ENCODE peak calls at places on chromosomes 16 and 17, in six cellular contexts. P, Z, M, W, G and X are unnamed samples.

GRCh38 chr17:3984719-3985444 is 20.6 kb upstream of the ATP2A3 start:
- DNase-seq in P (no peak), Z (no peak), M (no peak), W (no peak), G (no peak), X (no peak)

GRCh38 chr16:11621539-11621919 is 34.8 kb upstream of the LITAF start:
- DNase-seq in P (no peak), Z (no peak), M (no peak), W (no peak), G (no peak), X (no peak)

GRCh38 chr17:72166040-72166439 is 45.2 kb downstream of the SOX9 start:
- DNase-seq in P (no peak), Z (no peak), M (no peak), W (no peak), G (no peak), X (no peak)

GRCh38 chr17:65433592-65433991 is 127.9 kb downstream of the AXIN2 start:
- DNase-seq in P (no peak), Z (no peak), M (no peak), W (peak; percentile 32), G (no peak), X (no peak)

GRCh38 chr16:85199880-85200279 is 87.6 kb upstream of the CIBAR2 start:
- DNase-seq in P (no peak), Z (no peak), M (no peak), W (no peak), G (no peak), X (no peak)

GRCh38 chr17:56064506-56064905 is 88.8 kb upstream of the ANKFN1 start:
- DNase-seq in P (no peak), Z (no peak), M (no peak), W (no peak), G (no peak), X (no peak)

GRCh38 chr16:25176136-25176535 is 40.6 kb upstream of the AQP8 start:
- DNase-seq in P (no peak), Z (no peak), M (no peak), W (no peak), G (peak; percentile 13), X (no peak)

GRCh38 chr17:73156166-73156840 is 8.5 kb upstream of the SSTR2 start:
- DNase-seq in P (peak; percentile 20), Z (peak; percentile 64), M (peak; percentile 22), W (peak; percentile 70), G (peak; percentile 82), X (peak; percentile 58)

GRCh38 chr17:80195671-80196529 is 24.2 kb downstream of the SGSH start:
- DNase-seq in P (peak; percentile 48), Z (peak; percentile 60), M (peak; percentile 50), W (peak; percentile 64), G (peak; percentile 26), X (no peak)

GRCh38 chr17:73343168-73343634 is 31.4 kb upstream of the CDC42EP4 start:
- DNase-seq in P (no peak), Z (no peak), M (no peak), W (no peak), G (no peak), X (peak; percentile 46)

GRCh38 chr17:82825540-82826124 is 14.2 kb downstream of the ZNF750 start:
- DNase-seq in P (no peak), Z (no peak), M (no peak), W (no peak), G (no peak), X (no peak)

GRCh38 chr17:49227436-49228261 is 2.9 kb downstream of the PHOSPHO1 start:
- DNase-seq in P (peak; percentile 52), Z (peak; percentile 81), M (peak; percentile 63), W (peak; percentile 82), G (peak; percentile 90), X (peak; percentile 33)

GRCh38 chr17:29091591-29092291 is 48.8 kb downstream of the PIPOX start:
- DNase-seq in P (no peak), Z (no peak), M (no peak), W (no peak), G (no peak), X (no peak)

GRCh38 chr17:73139296-73139695 is 25.5 kb upstream of the SSTR2 start:
- DNase-seq in P (no peak), Z (no peak), M (no peak), W (no peak), G (no peak), X (no peak)

GRCh38 chr16:57279780-57280638 is 4.5 kb downstream of the PLLP start:
- DNase-seq in P (no peak), Z (no peak), M (no peak), W (no peak), G (no peak), X (no peak)

GRCh38 chr16:68446941-68447675 is 1.2 kb downstream of the SMPD3 start:
- DNase-seq in P (no peak), Z (no peak), M (no peak), W (no peak), G (no peak), X (no peak)

GRCh38 chr16:29925173-29925804 is 737 bp downstream of the KCTD13 start:
- DNase-seq in P (no peak), Z (no peak), M (no peak), W (no peak), G (no peak), X (no peak)

GRCh38 chr16:14559809-14560227 is 70.2 kb downstream of the PARN start:
- DNase-seq in P (no peak), Z (no peak), M (no peak), W (no peak), G (no peak), X (no peak)

GRCh38 chr16:58458634-58459343 is 41.2 kb upstream of the NDRG4 start:
- DNase-seq in P (no peak), Z (no peak), M (no peak), W (no peak), G (no peak), X (no peak)

GRCh38 chr16:67151431-67152097 is 766 bp upstream of the B3GNT9 start:
- DNase-seq in P (no peak), Z (no peak), M (no peak), W (peak; percentile 7), G (no peak), X (no peak)

GRCh38 chr17:38333635-38334295 is 10.0 kb downstream of the GPR179 start:
- DNase-seq in P (peak; percentile 3), Z (peak; percentile 64), M (peak; percentile 4), W (peak; percentile 67), G (peak; percentile 89), X (no peak)

GRCh38 chr16:56964243-56965148 is 2.7 kb downstream of the CETP start:
- DNase-seq in P (peak; percentile 96), Z (peak; percentile 96), M (peak; percentile 87), W (peak; percentile 99), G (peak; percentile 67), X (peak; percentile 31)

GRCh38 chr17:43125133-43125966 is at the start of gene BRCA1:
- DNase-seq in P (peak; percentile 84), Z (peak; percentile 96), M (peak; percentile 97), W (peak; percentile 94), G (peak; percentile 98), X (peak; percentile 99)

GRCh38 chr16:77531741-77532140 is 96.9 kb upstream of the ADAMTS18 start:
- DNase-seq in P (no peak), Z (no peak), M (no peak), W (no peak), G (no peak), X (peak; percentile 52)

GRCh38 chr17:80261895-80262279 is 1.2 kb downstream of the RNF213 start:
- DNase-seq in P (no peak), Z (no peak), M (no peak), W (no peak), G (no peak), X (no peak)

GRCh38 chr16:23509763-23510153 is 536 bp downstream of the GGA2 start:
- DNase-seq in P (no peak), Z (peak; percentile 49), M (peak; percentile 59), W (peak; percentile 36), G (peak; percentile 23), X (peak; percentile 4)

GRCh38 chr16:695355-696089 is 5.3 kb upstream of the WDR24 start:
- DNase-seq in P (peak; percentile 65), Z (peak; percentile 81), M (peak; percentile 65), W (peak; percentile 73), G (peak; percentile 60), X (no peak)

GRCh38 chr17:29400818-29401217 is 10.7 kb downstream of the TAOK1 start:
- DNase-seq in P (no peak), Z (no peak), M (no peak), W (no peak), G (no peak), X (no peak)

GRCh38 chr17:17001874-17002520 is 30.1 kb upstream of the TNFRSF13B start:
- DNase-seq in P (peak; percentile 60), Z (peak; percentile 81), M (peak; percentile 63), W (peak; percentile 84), G (peak; percentile 83), X (peak; percentile 27)

GRCh38 chr16:84361546-84361945 is 6.8 kb upstream of the ATP2C2 start:
- DNase-seq in P (no peak), Z (no peak), M (no peak), W (no peak), G (no peak), X (peak; percentile 40)

GRCh38 chr17:77493901-77494663 is 353.3 kb downstream of the SEC14L1 start:
- DNase-seq in P (no peak), Z (no peak), M (no peak), W (no peak), G (no peak), X (no peak)

GRCh38 chr17:13869301-13869700 is 200.0 kb upstream of the COX10 start:
- DNase-seq in P (no peak), Z (no peak), M (no peak), W (no peak), G (no peak), X (no peak)

GRCh38 chr16:26963109-26963508 is 103.6 kb upstream of the C16orf82 start:
- DNase-seq in P (no peak), Z (peak; percentile 17), M (no peak), W (peak; percentile 4), G (no peak), X (no peak)

GRCh38 chr17:64024215-64024654 is 3.8 kb upstream of the ICAM2 start:
- DNase-seq in P (no peak), Z (no peak), M (no peak), W (no peak), G (no peak), X (no peak)

GRCh38 chr17:81453049-81453448 is 57.8 kb downstream of the BAHCC1 start:
- DNase-seq in P (no peak), Z (no peak), M (no peak), W (no peak), G (no peak), X (no peak)

GRCh38 chr17:60141111-60142018 is 8.4 kb upstream of the CA4 start:
- DNase-seq in P (no peak), Z (no peak), M (no peak), W (no peak), G (no peak), X (no peak)

GRCh38 chr17:38958326-38958725 is 8.9 kb downstream of the FBXO47 start:
- DNase-seq in P (no peak), Z (no peak), M (no peak), W (no peak), G (no peak), X (no peak)

GRCh38 chr17:42879596-42879985 is 21.0 kb upstream of the G6PC1 start:
- DNase-seq in P (no peak), Z (no peak), M (no peak), W (no peak), G (no peak), X (no peak)